ENCODE peak calls at places on chromosomes 7 and 10, in seven cellular contexts. B, X, K, Q, S, H and U are unnamed samples.
A peak's percentile ranks its signal among the peaks of the same experiment; 100 is the strongest.

GRCh38 chr10:101670635-101671034 is 24.3 kb downstream of the FBXW4 start:
- DNase-seq in B (no peak), X (no peak), K (no peak), Q (no peak), S (no peak), H (no peak), U (no peak)

GRCh38 chr10:78847486-78847885 is 221.3 kb upstream of the ZMIZ1 start:
- DNase-seq in B (no peak), X (no peak), K (no peak), Q (no peak), S (no peak), H (no peak), U (no peak)

GRCh38 chr7:141242568-141242967 is 168.7 kb downstream of the TMEM178B start:
- DNase-seq in B (no peak), X (no peak), K (no peak), Q (no peak), S (no peak), H (no peak), U (no peak)

GRCh38 chr10:34033067-34033466 is 698.6 kb upstream of the NRP1 start:
- DNase-seq in B (no peak), X (no peak), K (no peak), Q (no peak), S (no peak), H (no peak), U (no peak)

GRCh38 chr7:78125884-78126283 is 327.3 kb downstream of the PHTF2 start:
- DNase-seq in B (no peak), X (peak; percentile 68), K (no peak), Q (no peak), S (no peak), H (peak; percentile 59), U (peak; percentile 36)

GRCh38 chr7:55440040-55440690 is 75.0 kb downstream of the LANCL2 start:
- DNase-seq in B (no peak), X (no peak), K (peak; percentile 43), Q (no peak), S (no peak), H (no peak), U (no peak)

GRCh38 chr7:19378340-19378704 is 233.1 kb upstream of the FERD3L start:
- DNase-seq in B (no peak), X (no peak), K (no peak), Q (no peak), S (no peak), H (no peak), U (no peak)

GRCh38 chr10:106175760-106176377 is 988.6 kb downstream of the SORCS1 start:
- DNase-seq in B (no peak), X (no peak), K (no peak), Q (peak; percentile 39), S (no peak), H (peak; percentile 37), U (peak; percentile 18)

GRCh38 chr7:121020652-121021051 is 32.1 kb downstream of the CPED1 start:
- DNase-seq in B (no peak), X (no peak), K (no peak), Q (no peak), S (no peak), H (peak; percentile 82), U (no peak)

GRCh38 chr10:70756710-70757360 is 28.3 kb downstream of the TBATA start:
- DNase-seq in B (no peak), X (no peak), K (no peak), Q (no peak), S (no peak), H (peak; percentile 58), U (no peak)